ENCODE peak calls at places on chromosome 19, in six cellular contexts. A is T-helper 9 cell; K is activated T-helper 1 cell treated with anti-CD3 and anti-CD28 coated beads, Interleukin-12 subunit alpha, Interleukin-12 subunit beta, Interleukin-2, Interleukin-4 antibody, amounts not matched to agents 30 ng/mL and 10 ng/mL and 1 ng/mL, durations not matched to agents 14 hours and 24 hours and 36 hours; B is spleen; F is C1 segment of cervical spinal cord; M is B cell. D is an unnamed sample.

GRCh38 chr19:58091251-58091995 is 6.6 kb downstream of the ZSCAN18 start:
- DNase-seq in A (no peak), K (no peak), F (no peak), B (no peak), M (no peak), D (no peak)

GRCh38 chr19:50050406-50051223 is 24.8 kb downstream of the ZNF473 start:
- DNase-seq in K (peak), B (peak), A (peak), F (peak), M (peak), D (peak)

GRCh38 chr19:30070970-30071632 is 129.1 kb downstream of the URI1 start:
- DNase-seq in K (no peak), M (no peak), A (no peak), F (peak), B (peak), D (no peak)

GRCh38 chr19:46704379-46705076 is 12.4 kb downstream of the PRKD2 start:
- DNase-seq in M (peak), F (no peak), A (peak), B (peak), K (peak), D (peak)

GRCh38 chr19:8475005-8475404 is 27.4 kb downstream of the PRAM1 start:
- DNase-seq in M (no peak), A (no peak), F (no peak), B (no peak), K (no peak), D (no peak)

GRCh38 chr19:45607071-45608029 is 5.3 kb upstream of the GPR4 start:
- DNase-seq in B (peak), F (peak), M (peak), A (peak), K (peak), D (no peak)

GRCh38 chr19:35249146-35249847 is 495 bp downstream of the LSR start:
- DNase-seq in K (no peak), B (no peak), M (no peak), A (no peak), F (no peak), D (peak)

GRCh38 chr19:48921721-48922500 is 11.6 kb upstream of the DHDH start:
- DNase-seq in F (no peak), K (no peak), A (no peak), B (no peak), M (no peak), D (no peak)

GRCh38 chr19:13417054-13417453 is 89.2 kb downstream of the CACNA1A start:
- DNase-seq in B (no peak), M (no peak), F (no peak), A (no peak), K (no peak), D (no peak)

GRCh38 chr19:8459520-8460260 is 14.9 kb downstream of the HNRNPM start:
- DNase-seq in K (no peak), F (no peak), A (no peak), B (no peak), M (no peak), D (no peak)

GRCh38 chr19:43527860-43528622 is 1.0 kb upstream of the ETHE1 start:
- DNase-seq in A (no peak), K (no peak), B (no peak), F (no peak), M (no peak), D (no peak)

GRCh38 chr19:35641515-35642151 is at the start of gene ETV2:
- DNase-seq in K (peak), M (no peak), B (peak), F (no peak), A (peak), D (peak)

GRCh38 chr19:1274852-1275259 is 474 bp upstream of the FAM174C start:
- DNase-seq in F (no peak), B (no peak), A (no peak), M (no peak), K (no peak), D (no peak)

GRCh38 chr19:30066781-30067759 is 125.0 kb downstream of the URI1 start:
- DNase-seq in B (peak), M (no peak), K (no peak), F (no peak), A (no peak), D (no peak)

GRCh38 chr19:31261019-31261595 is 88.1 kb downstream of the TSHZ3 start:
- DNase-seq in M (no peak), A (no peak), F (no peak), K (no peak), B (no peak), D (no peak)

GRCh38 chr19:13163609-13164364 is 13.6 kb downstream of the IER2 start:
- DNase-seq in A (no peak), F (no peak), K (peak), M (peak), B (peak), D (peak)

GRCh38 chr19:14383556-14383897 is 2.3 kb downstream of the ADGRE5 start:
- DNase-seq in B (no peak), F (no peak), K (no peak), M (no peak), A (peak), D (no peak)

GRCh38 chr19:56477429-56478338 is 539 bp upstream of the ZNF667 start:
- DNase-seq in B (peak), K (peak), A (no peak), F (peak), M (peak), D (no peak)

GRCh38 chr19:49894879-49895565 is 1.7 kb downstream of the IL4I1 start:
- DNase-seq in A (peak), B (no peak), K (no peak), F (no peak), M (no peak), D (peak)

GRCh38 chr19:5718032-5718578 is 1.8 kb downstream of the LONP1 start:
- DNase-seq in K (no peak), B (no peak), F (no peak), M (no peak), A (no peak), D (no peak)

GRCh38 chr19:34355201-34355600 is 9.8 kb upstream of the GPI start:
- DNase-seq in K (no peak), A (no peak), B (no peak), F (no peak), M (no peak), D (no peak)

GRCh38 chr19:55079400-55080038 is 3.9 kb downstream of the EPS8L1 start:
- DNase-seq in B (no peak), A (no peak), M (no peak), F (no peak), K (no peak), D (no peak)

GRCh38 chr19:584240-585001 is 5.3 kb upstream of the HCN2 start:
- DNase-seq in A (peak), B (peak), F (no peak), M (peak), K (peak), D (peak)

GRCh38 chr19:58217607-58218391 is 10.9 kb upstream of the ZNF544 start:
- DNase-seq in B (no peak), K (no peak), F (no peak), M (no peak), A (no peak), D (no peak)

GRCh38 chr19:57664269-57665127 is 4.2 kb upstream of the ZSCAN4 start:
- DNase-seq in F (peak), B (peak), M (no peak), K (no peak), A (no peak), D (peak)

GRCh38 chr19:46144756-46145155 is 3.3 kb upstream of the IGFL2 start:
- DNase-seq in A (no peak), B (no peak), F (no peak), M (no peak), K (no peak), D (no peak)

GRCh38 chr19:31676271-31677004 is 327.2 kb upstream of the TSHZ3 start:
- DNase-seq in B (no peak), K (no peak), A (no peak), F (no peak), M (no peak), D (no peak)

GRCh38 chr19:32691952-32692726 is 518 bp downstream of the NUDT19 start:
- DNase-seq in A (peak), F (peak), B (peak), K (peak), M (peak), D (peak)